ENCODE peak calls at places on chromosomes 12 and 14, in eight cellular contexts. Z is transverse colon, N is H1, F is A549, U is sigmoid colon, O is stomach, H is tibial nerve, E is K562. B is an unnamed sample. For H3K4me1, the result is how much of the 10 kb centered on the place peaks cover.

GRCh38 chr12:70317781-70318180 is 48.3 kb upstream of the KCNMB4 start:
- DNase-seq in H (no peak), Z (no peak), U (no peak), E (no peak), O (no peak), N (no peak), F (no peak), B (no peak)

GRCh38 chr12:120292411-120292660 is 633 bp upstream of the RNU4-2 start:
- DNase-seq in Z (no peak), N (no peak), U (no peak), F (no peak), O (peak), H (no peak), E (no peak), B (no peak)

GRCh38 chr12:81502912-81503695 is 256.0 kb downstream of the PPFIA2 start:
- DNase-seq in U (no peak), E (no peak), H (no peak), F (no peak), N (no peak), Z (no peak), O (no peak), B (no peak)

GRCh38 chr14:96681826-96682225 is 115.4 kb upstream of the VRK1 start:
- DNase-seq in U (no peak), H (no peak), E (no peak), N (no peak), Z (no peak), F (no peak), O (no peak), B (no peak)

GRCh38 chr12:10339441-10339840 is 31.8 kb downstream of the KLRD1 start:
- DNase-seq in F (no peak), O (no peak), N (no peak), Z (no peak), U (no peak), E (no peak), H (no peak), B (no peak)

GRCh38 chr12:115964626-115965025 is 312.9 kb downstream of the MED13L start:
- DNase-seq in O (no peak), E (no peak), F (no peak), H (no peak), U (no peak), Z (no peak), N (no peak), B (no peak)

GRCh38 chr12:128258866-128259555 is 8.0 kb upstream of the TMEM132C start:
- DNase-seq in H (no peak), Z (no peak), U (no peak), F (no peak), E (no peak), O (no peak), N (no peak), B (no peak)

GRCh38 chr14:106490442-106490841 is 964.1 kb downstream of the TMEM121 start:
- DNase-seq in O (no peak), Z (no peak), F (no peak), U (no peak), E (no peak), N (no peak), H (no peak), B (peak)

GRCh38 chr14:64340560-64341196 is 46.5 kb upstream of the ESR2 start:
- DNase-seq in Z (no peak), H (no peak), O (no peak), E (no peak), N (no peak), U (no peak), F (no peak), B (no peak)

GRCh38 chr14:73237219-73237785 is at the start of gene PAPLN:
- DNase-seq in E (no peak), Z (peak), H (peak), N (no peak), F (peak), O (no peak), U (peak), B (peak)
- TF ChIP-seq EP300 in E (no peak), Z (no peak), H (no peak), N (no peak), F (no peak), O (no peak), U (no peak), B (no peak)

GRCh38 chr12:96233168-96233567 is 39.0 kb downstream of the ELK3 start:
- DNase-seq in F (no peak), E (no peak), O (no peak), Z (no peak), U (peak), H (no peak), N (no peak), B (no peak)

GRCh38 chr12:96236221-96236822 is 42.1 kb downstream of the ELK3 start:
- DNase-seq in N (no peak), F (no peak), Z (peak), O (no peak), H (no peak), U (peak), E (no peak), B (no peak)

GRCh38 chr12:96233941-96234461 is 39.8 kb downstream of the ELK3 start:
- DNase-seq in H (peak), N (no peak), U (peak), F (no peak), Z (peak), E (no peak), O (peak), B (peak)

GRCh38 chr12:96235497-96235826 is 41.3 kb downstream of the ELK3 start:
- DNase-seq in F (no peak), U (peak), N (no peak), H (no peak), Z (no peak), E (no peak), O (no peak), B (no peak)

GRCh38 chr12:96234591-96235496 is 40.7 kb downstream of the ELK3 start:
- DNase-seq in F (no peak), U (peak), E (no peak), N (no peak), H (no peak), Z (no peak), O (no peak), B (no peak)
- H3K4me1 ChIP-seq in F (under half), U (half or more), E (under half), N (under half), H (half or more), Z (under half), O (half or more), B (half or more)

DNA sequence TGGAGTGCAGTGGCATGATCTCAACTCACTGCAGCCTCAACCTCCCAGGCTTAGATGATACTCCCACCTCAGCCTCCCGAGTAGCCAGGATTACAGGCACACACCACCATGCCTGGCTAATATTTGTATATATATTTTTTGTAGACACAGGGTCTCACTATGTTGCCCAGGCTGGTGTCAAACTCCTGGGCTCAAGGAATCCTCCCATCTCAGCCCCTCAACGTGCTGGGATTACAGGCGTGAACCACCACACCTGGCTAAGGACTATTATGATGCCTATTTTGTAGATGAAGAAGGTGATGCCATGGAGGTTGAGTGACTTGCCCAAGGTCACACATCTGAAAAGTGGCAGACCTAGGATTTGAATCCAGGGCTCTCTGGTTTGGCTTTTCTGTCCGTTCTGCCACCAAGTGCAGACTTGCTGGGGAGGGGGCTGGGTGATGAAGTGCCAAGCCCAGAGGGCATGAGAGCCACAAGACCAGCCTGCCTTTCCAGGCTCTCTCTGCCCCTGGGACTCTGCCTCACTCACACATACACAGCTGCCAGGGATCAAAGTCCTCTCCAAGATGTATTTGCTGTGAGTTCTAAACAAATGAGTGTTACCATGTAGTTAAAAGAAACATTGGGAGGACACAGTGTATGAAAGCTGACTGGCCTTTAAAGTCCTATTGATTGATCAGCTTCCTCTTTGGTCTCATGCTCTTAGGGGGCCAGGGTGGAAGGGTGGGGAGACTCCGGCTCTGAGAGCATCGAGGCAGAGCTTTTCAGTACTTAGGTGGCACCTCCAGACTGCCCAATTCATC is 21.3 kb upstream of the RBM19 start:
- DNase-seq in H (no peak), O (no peak), N (no peak), F (no peak), U (no peak), E (no peak), Z (no peak), B (no peak)
- TF ChIP-seq POLR2A in H (no peak), O (no peak), N (no peak), F (no peak), U (no peak), E (no peak), Z (no peak), B (no peak)

DNA sequence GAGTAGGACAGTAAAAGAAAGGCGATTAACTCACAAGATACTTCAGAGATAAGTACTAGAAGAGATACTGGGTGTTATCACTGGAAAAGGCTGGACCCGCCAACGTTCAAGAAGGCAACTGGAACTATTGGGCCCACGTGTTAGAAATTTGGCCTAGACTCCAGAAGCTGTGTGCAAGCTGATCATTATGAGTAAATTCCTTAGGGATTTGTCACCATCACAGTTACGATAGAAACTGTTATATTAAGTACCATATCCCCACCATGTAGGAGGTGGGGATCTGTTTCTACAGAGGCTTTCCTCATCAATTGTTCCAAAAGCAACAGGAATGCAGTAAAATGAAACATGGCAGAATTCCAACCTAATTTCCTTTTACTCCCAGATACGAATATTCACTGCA is 170.8 kb downstream of the NOVA1 start:
- DNase-seq in E (no peak), N (no peak), Z (no peak), H (no peak), U (no peak), F (no peak), O (no peak), B (no peak)
- TF ChIP-seq EP300 in E (no peak), N (no peak), Z (no peak), H (no peak), U (no peak), F (no peak), O (no peak), B (no peak)

DNA sequence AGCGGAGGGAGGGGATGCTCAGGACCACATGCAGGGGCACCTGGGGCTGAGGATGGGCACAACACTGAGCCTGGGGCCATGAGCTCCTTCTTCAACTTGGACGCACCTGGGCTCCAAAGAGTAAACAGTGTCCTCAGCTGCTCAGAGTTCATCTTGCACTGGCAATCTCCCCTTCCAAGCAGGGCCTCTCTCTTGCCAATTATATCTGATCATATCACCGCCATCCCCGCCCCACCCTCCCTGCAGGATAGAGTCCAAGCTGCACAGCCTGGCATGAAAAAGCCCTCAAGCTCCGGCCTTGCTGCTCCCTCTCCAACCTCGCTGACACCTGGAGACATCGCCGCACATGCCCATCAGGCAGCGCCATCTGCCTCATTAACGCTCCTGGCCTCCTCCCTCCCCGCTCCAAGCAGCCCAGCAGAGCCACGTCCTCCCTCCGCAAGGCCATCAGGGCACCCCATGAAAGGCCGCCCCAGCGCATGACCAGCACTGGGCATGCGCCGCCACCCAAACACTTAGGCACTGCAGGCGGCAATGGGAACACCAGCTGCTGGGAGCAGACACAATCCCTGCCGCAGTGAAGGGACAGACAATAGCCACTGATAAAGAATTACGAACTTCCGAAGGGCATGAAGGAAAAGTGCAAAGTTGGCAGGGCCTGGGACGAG is 88.8 kb downstream of the CHGA start:
- DNase-seq in O (no peak), Z (no peak), U (no peak), H (no peak), F (no peak), N (no peak), E (no peak), B (no peak)
- H3K4me1 ChIP-seq in O (half or more), Z (under half), U (half or more), H (half or more), F (under half), N (under half), E (under half), B (half or more)

DNA sequence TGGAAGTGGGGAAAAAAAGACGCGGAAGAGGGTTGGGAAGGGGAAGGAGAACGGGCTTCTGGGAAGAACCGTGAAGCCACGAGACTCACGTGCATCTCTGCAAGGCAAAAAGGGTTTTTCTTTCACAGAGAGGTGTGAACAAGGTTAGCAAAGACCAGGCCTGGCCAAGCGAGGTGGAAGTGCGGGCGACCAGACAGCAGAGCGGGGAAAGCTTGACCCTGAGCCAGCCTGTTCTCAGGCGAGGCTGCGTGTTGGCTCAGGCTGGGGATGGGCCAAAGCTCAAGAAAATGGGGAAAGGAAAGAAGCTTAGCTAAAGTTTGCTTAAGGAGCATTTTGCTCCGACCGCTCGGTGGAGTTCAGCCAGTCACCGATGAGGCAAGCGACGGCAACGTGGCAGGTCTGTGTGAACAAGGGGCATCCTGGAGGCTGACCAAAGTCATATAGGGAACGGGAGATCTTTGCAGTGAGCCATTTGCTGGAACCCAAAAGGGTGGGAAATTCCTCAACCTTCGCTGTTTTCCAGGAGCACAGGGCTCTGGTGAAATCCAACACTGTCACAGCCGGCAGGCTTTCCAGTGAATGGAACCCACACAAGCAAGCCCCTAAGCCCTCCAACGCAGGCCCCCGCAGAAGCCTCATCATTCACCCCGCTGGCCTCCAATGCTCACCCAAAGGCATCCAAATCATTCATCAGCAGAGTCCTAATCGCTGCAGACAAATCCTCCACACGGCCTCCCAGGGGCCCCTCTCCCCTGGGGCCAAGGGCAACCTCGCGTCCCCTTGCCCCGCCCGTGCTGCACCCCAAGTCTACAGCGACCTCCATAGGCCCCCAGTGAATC is 793 bp downstream of the ZNF605 start:
- DNase-seq in Z (peak), H (no peak), E (no peak), U (peak), O (peak), F (peak), N (no peak), B (no peak)
- TF ChIP-seq POLR2A in Z (no peak), H (no peak), E (no peak), U (no peak), O (no peak), F (no peak), N (no peak), B (no peak)

DNA sequence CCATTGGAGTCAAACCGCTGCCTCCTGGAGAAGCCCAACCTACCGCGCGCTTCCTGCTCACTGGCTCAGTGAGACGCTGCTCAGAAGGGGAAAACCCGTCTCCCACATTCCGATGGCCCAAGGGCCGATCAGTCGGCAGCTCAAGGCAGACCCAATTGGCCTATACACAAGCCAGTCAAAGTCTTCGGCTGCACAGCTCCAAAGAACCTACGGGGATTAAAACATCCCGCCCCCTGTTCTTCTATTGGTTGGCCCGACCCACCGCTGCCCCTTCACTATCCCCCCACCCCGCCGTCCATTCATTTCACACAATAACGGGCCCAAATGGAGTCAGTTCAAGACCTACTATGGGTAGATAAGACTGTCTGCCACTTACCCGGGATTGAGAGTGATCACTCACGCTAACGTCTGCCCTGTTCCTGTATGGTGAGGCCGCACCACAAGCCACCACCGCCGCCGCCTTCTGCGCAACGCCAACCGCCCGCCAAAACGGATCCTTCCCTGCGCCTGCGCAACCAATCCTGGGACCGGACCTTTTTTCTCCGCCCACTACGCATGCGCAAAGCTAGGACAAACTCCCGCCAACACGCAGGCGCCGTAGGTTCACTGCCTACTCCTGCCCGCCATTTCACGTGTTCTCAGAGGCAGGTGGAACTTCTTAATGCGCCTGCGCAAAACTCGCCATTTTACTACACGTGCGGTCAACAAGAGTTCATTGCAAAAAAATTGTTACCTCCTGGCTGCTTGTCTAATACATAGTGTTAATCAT is at the start of gene CBX5:
- DNase-seq in U (peak), O (peak), N (peak), E (peak), Z (peak), F (peak), H (peak), B (peak)
- TF ChIP-seq EP300 in U (no peak), O (no peak), N (no peak), E (no peak), Z (no peak), F (no peak), H (no peak), B (no peak)

GRCh38 chr12:45302621-45303020 is 86.7 kb downstream of the ANO6 start:
- DNase-seq in F (no peak), O (no peak), E (no peak), U (no peak), H (no peak), Z (no peak), N (no peak), B (no peak)

GRCh38 chr12:45304514-45305178 is 88.8 kb downstream of the ANO6 start:
- DNase-seq in H (no peak), U (no peak), F (no peak), N (no peak), Z (no peak), E (no peak), O (no peak), B (no peak)

GRCh38 chr12:45299132-45299692 is 83.3 kb downstream of the ANO6 start:
- DNase-seq in U (no peak), N (no peak), O (no peak), E (peak), Z (no peak), H (no peak), F (no peak), B (no peak)

GRCh38 chr12:45305904-45306303 is 90.0 kb downstream of the ANO6 start:
- DNase-seq in H (no peak), U (no peak), N (no peak), O (no peak), E (no peak), Z (no peak), F (no peak), B (no peak)

GRCh38 chr12:45303955-45304354 is 88.1 kb downstream of the ANO6 start:
- DNase-seq in Z (no peak), N (no peak), H (no peak), E (no peak), F (no peak), O (no peak), U (no peak), B (no peak)
- H3K4me1 ChIP-seq in Z (under half), N (under half), H (half or more), E (under half), F (under half), O (half or more), U (half or more), B (half or more)

GRCh38 chr12:77003244-77003643 is 62.1 kb downstream of the E2F7 start:
- DNase-seq in Z (no peak), E (no peak), O (no peak), F (no peak), U (no peak), N (no peak), H (no peak), B (no peak)

GRCh38 chr12:77001181-77001758 is 64.1 kb downstream of the E2F7 start:
- DNase-seq in O (no peak), H (no peak), E (no peak), N (no peak), F (no peak), Z (no peak), U (no peak), B (peak)

GRCh38 chr12:77002382-77002781 is 63.0 kb downstream of the E2F7 start:
- DNase-seq in O (no peak), U (no peak), E (no peak), N (no peak), H (no peak), Z (no peak), F (no peak), B (no peak)

GRCh38 chr12:77005699-77006098 is 59.7 kb downstream of the E2F7 start:
- DNase-seq in F (no peak), E (no peak), Z (no peak), H (no peak), O (no peak), N (no peak), U (no peak), B (no peak)

GRCh38 chr12:77003961-77004360 is 61.4 kb downstream of the E2F7 start:
- DNase-seq in U (no peak), O (no peak), H (no peak), N (no peak), F (no peak), Z (no peak), E (no peak), B (no peak)
- TF ChIP-seq POLR2A in U (no peak), O (no peak), H (no peak), N (no peak), F (no peak), Z (no peak), E (no peak), B (no peak)

B was measured in esophagus muscularis mucosa.